ENCODE peak calls at places on chromosomes 3 and 15, in eight cellular contexts. One of them, this sample, is unnamed.

GRCh38 chr3:115960799-115961198 is 337.5 kb downstream of the GAP43 start:
- DNase-seq in foreskin fibroblast: peak
- DNase-seq in hippocampal formation: peak
- DNase-seq in SK-N-SH: peak
- DNase-seq in SW 1271: no peak
- DNase-seq in activated naive CD4-positive, alpha-beta T cell: no peak
- DNase-seq in fibroblast of mammary gland: no peak
- DNase-seq in HL-60: no peak
- DNase-seq in this sample: peak

GRCh38 chr3:125011941-125012340 is 43.9 kb downstream of the HEG1 start:
- DNase-seq in SK-N-SH: no peak
- DNase-seq in HL-60: no peak
- DNase-seq in fibroblast of mammary gland: peak
- DNase-seq in activated naive CD4-positive, alpha-beta T cell: no peak
- DNase-seq in hippocampal formation: no peak
- DNase-seq in foreskin fibroblast: no peak
- DNase-seq in SW 1271: no peak
- DNase-seq in this sample: no peak

GRCh38 chr3:52093751-52094525 is 37.6 kb upstream of the DUSP7 start:
- DNase-seq in SK-N-SH: no peak
- DNase-seq in hippocampal formation: no peak
- DNase-seq in foreskin fibroblast: peak
- DNase-seq in fibroblast of mammary gland: peak
- DNase-seq in SW 1271: no peak
- DNase-seq in HL-60: no peak
- DNase-seq in activated naive CD4-positive, alpha-beta T cell: no peak
- DNase-seq in this sample: no peak

GRCh38 chr3:52820741-52821140 is 9.7 kb downstream of the ITIH4 start:
- DNase-seq in HL-60: no peak
- DNase-seq in SK-N-SH: peak
- DNase-seq in foreskin fibroblast: peak
- DNase-seq in SW 1271: peak
- DNase-seq in fibroblast of mammary gland: peak
- DNase-seq in hippocampal formation: no peak
- DNase-seq in activated naive CD4-positive, alpha-beta T cell: no peak
- DNase-seq in this sample: peak

GRCh38 chr3:5010706-5011554 is 31.7 kb downstream of the BHLHE40 start:
- DNase-seq in foreskin fibroblast: peak
- DNase-seq in SW 1271: no peak
- DNase-seq in SK-N-SH: no peak
- DNase-seq in hippocampal formation: no peak
- DNase-seq in activated naive CD4-positive, alpha-beta T cell: no peak
- DNase-seq in fibroblast of mammary gland: peak
- DNase-seq in HL-60: no peak
- DNase-seq in this sample: no peak

GRCh38 chr3:86793786-86794185 is 197.2 kb downstream of the VGLL3 start:
- DNase-seq in SW 1271: peak
- DNase-seq in SK-N-SH: no peak
- DNase-seq in fibroblast of mammary gland: peak
- DNase-seq in hippocampal formation: no peak
- DNase-seq in HL-60: no peak
- DNase-seq in activated naive CD4-positive, alpha-beta T cell: no peak
- DNase-seq in foreskin fibroblast: peak
- DNase-seq in this sample: peak

GRCh38 chr3:140234256-140234655 is 299.3 kb downstream of the CLSTN2 start:
- DNase-seq in activated naive CD4-positive, alpha-beta T cell: no peak
- DNase-seq in SK-N-SH: no peak
- DNase-seq in HL-60: no peak
- DNase-seq in fibroblast of mammary gland: no peak
- DNase-seq in hippocampal formation: no peak
- DNase-seq in SW 1271: no peak
- DNase-seq in foreskin fibroblast: no peak
- DNase-seq in this sample: no peak

GRCh38 chr3:25128735-25129134 is 299.3 kb upstream of the RARB start:
- DNase-seq in SK-N-SH: no peak
- DNase-seq in hippocampal formation: no peak
- DNase-seq in SW 1271: no peak
- DNase-seq in activated naive CD4-positive, alpha-beta T cell: no peak
- DNase-seq in fibroblast of mammary gland: no peak
- DNase-seq in foreskin fibroblast: no peak
- DNase-seq in HL-60: no peak
- DNase-seq in this sample: no peak

GRCh38 chr3:46946856-46947544 is 29.5 kb downstream of the CCDC12 start:
- DNase-seq in activated naive CD4-positive, alpha-beta T cell: no peak
- DNase-seq in fibroblast of mammary gland: no peak
- DNase-seq in SW 1271: peak
- DNase-seq in foreskin fibroblast: no peak
- DNase-seq in HL-60: no peak
- DNase-seq in SK-N-SH: peak
- DNase-seq in hippocampal formation: no peak
- DNase-seq in this sample: no peak

GRCh38 chr3:42960282-42960681 is 18.8 kb upstream of the GASK1A start:
- DNase-seq in hippocampal formation: no peak
- DNase-seq in foreskin fibroblast: peak
- DNase-seq in fibroblast of mammary gland: peak
- DNase-seq in SK-N-SH: no peak
- DNase-seq in HL-60: no peak
- DNase-seq in activated naive CD4-positive, alpha-beta T cell: no peak
- DNase-seq in SW 1271: no peak
- DNase-seq in this sample: no peak

GRCh38 chr15:35580606-35581005 is 34.6 kb upstream of the DPH6 start:
- DNase-seq in activated naive CD4-positive, alpha-beta T cell: no peak
- DNase-seq in fibroblast of mammary gland: no peak
- DNase-seq in hippocampal formation: no peak
- DNase-seq in foreskin fibroblast: no peak
- DNase-seq in SW 1271: no peak
- DNase-seq in SK-N-SH: no peak
- DNase-seq in HL-60: no peak
- DNase-seq in this sample: no peak

GRCh38 chr3:151218136-151218535 is 15.1 kb upstream of the GPR171 start:
- DNase-seq in foreskin fibroblast: no peak
- DNase-seq in SK-N-SH: peak
- DNase-seq in SW 1271: no peak
- DNase-seq in HL-60: no peak
- DNase-seq in fibroblast of mammary gland: no peak
- DNase-seq in activated naive CD4-positive, alpha-beta T cell: no peak
- DNase-seq in hippocampal formation: no peak
- DNase-seq in this sample: no peak

GRCh38 chr15:80998252-80998651 is 2.5 kb upstream of the TLNRD1 start:
- DNase-seq in hippocampal formation: no peak
- DNase-seq in foreskin fibroblast: no peak
- DNase-seq in activated naive CD4-positive, alpha-beta T cell: no peak
- DNase-seq in HL-60: no peak
- DNase-seq in fibroblast of mammary gland: no peak
- DNase-seq in SW 1271: no peak
- DNase-seq in SK-N-SH: no peak
- DNase-seq in this sample: no peak

GRCh38 chr3:4695846-4696245 is 202.7 kb downstream of the ITPR1 start:
- DNase-seq in fibroblast of mammary gland: no peak
- DNase-seq in foreskin fibroblast: no peak
- DNase-seq in activated naive CD4-positive, alpha-beta T cell: no peak
- DNase-seq in HL-60: no peak
- DNase-seq in SW 1271: no peak
- DNase-seq in SK-N-SH: no peak
- DNase-seq in hippocampal formation: no peak
- DNase-seq in this sample: no peak

GRCh38 chr15:90325677-90326200 is 26.3 kb upstream of the ZNF774 start:
- DNase-seq in SW 1271: no peak
- DNase-seq in SK-N-SH: no peak
- DNase-seq in foreskin fibroblast: no peak
- DNase-seq in fibroblast of mammary gland: no peak
- DNase-seq in activated naive CD4-positive, alpha-beta T cell: no peak
- DNase-seq in hippocampal formation: no peak
- DNase-seq in HL-60: no peak
- DNase-seq in this sample: no peak

GRCh38 chr3:109050591-109051167 is 67.3 kb downstream of the MORC1 start:
- DNase-seq in HL-60: no peak
- DNase-seq in SW 1271: peak
- DNase-seq in activated naive CD4-positive, alpha-beta T cell: no peak
- DNase-seq in SK-N-SH: peak
- DNase-seq in hippocampal formation: no peak
- DNase-seq in foreskin fibroblast: peak
- DNase-seq in fibroblast of mammary gland: peak
- DNase-seq in this sample: peak

GRCh38 chr3:23740517-23741402 is 65.0 kb upstream of the UBE2E1 start:
- DNase-seq in fibroblast of mammary gland: peak
- DNase-seq in HL-60: peak
- DNase-seq in activated naive CD4-positive, alpha-beta T cell: no peak
- DNase-seq in SK-N-SH: no peak
- DNase-seq in hippocampal formation: no peak
- DNase-seq in SW 1271: peak
- DNase-seq in foreskin fibroblast: peak
- DNase-seq in this sample: no peak

GRCh38 chr3:124157748-124158147 is 165.8 kb upstream of the ROPN1 start:
- DNase-seq in HL-60: no peak
- DNase-seq in fibroblast of mammary gland: no peak
- DNase-seq in activated naive CD4-positive, alpha-beta T cell: no peak
- DNase-seq in foreskin fibroblast: no peak
- DNase-seq in hippocampal formation: no peak
- DNase-seq in SK-N-SH: no peak
- DNase-seq in SW 1271: no peak
- DNase-seq in this sample: no peak

GRCh38 chr3:129095285-129095684 is 26.3 kb downstream of the RAB43 start:
- DNase-seq in hippocampal formation: no peak
- DNase-seq in SK-N-SH: no peak
- DNase-seq in SW 1271: no peak
- DNase-seq in fibroblast of mammary gland: no peak
- DNase-seq in foreskin fibroblast: no peak
- DNase-seq in activated naive CD4-positive, alpha-beta T cell: no peak
- DNase-seq in HL-60: no peak
- DNase-seq in this sample: no peak

GRCh38 chr3:127354761-127355160 is 66.9 kb upstream of the PRR20G start:
- DNase-seq in foreskin fibroblast: no peak
- DNase-seq in hippocampal formation: no peak
- DNase-seq in fibroblast of mammary gland: no peak
- DNase-seq in activated naive CD4-positive, alpha-beta T cell: no peak
- DNase-seq in SK-N-SH: no peak
- DNase-seq in HL-60: no peak
- DNase-seq in SW 1271: no peak
- DNase-seq in this sample: no peak

GRCh38 chr15:38758001-38758400 is 193.4 kb upstream of the RASGRP1 start:
- DNase-seq in HL-60: no peak
- DNase-seq in foreskin fibroblast: peak
- DNase-seq in activated naive CD4-positive, alpha-beta T cell: no peak
- DNase-seq in SK-N-SH: peak
- DNase-seq in hippocampal formation: no peak
- DNase-seq in SW 1271: no peak
- DNase-seq in fibroblast of mammary gland: peak
- DNase-seq in this sample: peak

GRCh38 chr15:42084465-42085235 is 9.7 kb downstream of the PLA2G4D start:
- DNase-seq in hippocampal formation: no peak
- DNase-seq in fibroblast of mammary gland: peak
- DNase-seq in SK-N-SH: peak
- DNase-seq in SW 1271: peak
- DNase-seq in foreskin fibroblast: peak
- DNase-seq in HL-60: no peak
- DNase-seq in activated naive CD4-positive, alpha-beta T cell: no peak
- DNase-seq in this sample: peak

GRCh38 chr3:115401891-115402501 is 221.3 kb upstream of the GAP43 start:
- DNase-seq in hippocampal formation: no peak
- DNase-seq in HL-60: no peak
- DNase-seq in SK-N-SH: no peak
- DNase-seq in fibroblast of mammary gland: peak
- DNase-seq in foreskin fibroblast: peak
- DNase-seq in SW 1271: no peak
- DNase-seq in activated naive CD4-positive, alpha-beta T cell: no peak
- DNase-seq in this sample: no peak

GRCh38 chr15:62999178-62999577 is 43.4 kb upstream of the TPM1 start:
- DNase-seq in foreskin fibroblast: no peak
- DNase-seq in SW 1271: no peak
- DNase-seq in fibroblast of mammary gland: no peak
- DNase-seq in SK-N-SH: no peak
- DNase-seq in activated naive CD4-positive, alpha-beta T cell: no peak
- DNase-seq in HL-60: no peak
- DNase-seq in hippocampal formation: no peak
- DNase-seq in this sample: no peak

GRCh38 chr3:173747427-173747826 is 349.9 kb downstream of the NLGN1 start:
- DNase-seq in foreskin fibroblast: peak
- DNase-seq in SW 1271: no peak
- DNase-seq in fibroblast of mammary gland: peak
- DNase-seq in activated naive CD4-positive, alpha-beta T cell: no peak
- DNase-seq in HL-60: no peak
- DNase-seq in SK-N-SH: no peak
- DNase-seq in hippocampal formation: no peak
- DNase-seq in this sample: no peak

GRCh38 chr15:46710561-46710960 is 1006.7 kb upstream of the SEMA6D start:
- DNase-seq in HL-60: no peak
- DNase-seq in hippocampal formation: no peak
- DNase-seq in foreskin fibroblast: no peak
- DNase-seq in fibroblast of mammary gland: no peak
- DNase-seq in activated naive CD4-positive, alpha-beta T cell: no peak
- DNase-seq in SW 1271: no peak
- DNase-seq in SK-N-SH: no peak
- DNase-seq in this sample: no peak

GRCh38 chr15:76340198-76340801 is 3.7 kb downstream of the ISL2 start:
- DNase-seq in foreskin fibroblast: peak
- DNase-seq in activated naive CD4-positive, alpha-beta T cell: no peak
- DNase-seq in fibroblast of mammary gland: peak
- DNase-seq in SK-N-SH: peak
- DNase-seq in SW 1271: no peak
- DNase-seq in hippocampal formation: no peak
- DNase-seq in HL-60: no peak
- DNase-seq in this sample: no peak

GRCh38 chr3:140147965-140148490 is 213.0 kb downstream of the CLSTN2 start:
- DNase-seq in hippocampal formation: no peak
- DNase-seq in SK-N-SH: no peak
- DNase-seq in SW 1271: no peak
- DNase-seq in HL-60: no peak
- DNase-seq in activated naive CD4-positive, alpha-beta T cell: no peak
- DNase-seq in fibroblast of mammary gland: no peak
- DNase-seq in foreskin fibroblast: no peak
- DNase-seq in this sample: peak

GRCh38 chr3:195187609-195188529 is 83.1 kb downstream of the XXYLT1 start:
- DNase-seq in activated naive CD4-positive, alpha-beta T cell: no peak
- DNase-seq in HL-60: no peak
- DNase-seq in SW 1271: no peak
- DNase-seq in hippocampal formation: no peak
- DNase-seq in SK-N-SH: no peak
- DNase-seq in fibroblast of mammary gland: peak
- DNase-seq in foreskin fibroblast: peak
- DNase-seq in this sample: peak

GRCh38 chr3:69178838-69179739 is 56.7 kb upstream of the LMOD3 start:
- DNase-seq in fibroblast of mammary gland: no peak
- DNase-seq in SW 1271: peak
- DNase-seq in HL-60: no peak
- DNase-seq in activated naive CD4-positive, alpha-beta T cell: no peak
- DNase-seq in hippocampal formation: no peak
- DNase-seq in foreskin fibroblast: no peak
- DNase-seq in SK-N-SH: no peak
- DNase-seq in this sample: no peak

GRCh38 chr15:52255008-52255407 is 40.6 kb downstream of the MYO5C start:
- DNase-seq in hippocampal formation: no peak
- DNase-seq in activated naive CD4-positive, alpha-beta T cell: no peak
- DNase-seq in SK-N-SH: no peak
- DNase-seq in SW 1271: no peak
- DNase-seq in HL-60: no peak
- DNase-seq in foreskin fibroblast: peak
- DNase-seq in fibroblast of mammary gland: peak
- DNase-seq in this sample: no peak

GRCh38 chr15:48052871-48053383 is 67.9 kb upstream of the SLC24A5 start:
- DNase-seq in HL-60: no peak
- DNase-seq in hippocampal formation: no peak
- DNase-seq in fibroblast of mammary gland: peak
- DNase-seq in SW 1271: no peak
- DNase-seq in activated naive CD4-positive, alpha-beta T cell: no peak
- DNase-seq in foreskin fibroblast: peak
- DNase-seq in SK-N-SH: no peak
- DNase-seq in this sample: peak

GRCh38 chr15:26113296-26113695 is 250.2 kb upstream of the ATP10A start:
- DNase-seq in HL-60: no peak
- DNase-seq in foreskin fibroblast: no peak
- DNase-seq in activated naive CD4-positive, alpha-beta T cell: no peak
- DNase-seq in fibroblast of mammary gland: no peak
- DNase-seq in hippocampal formation: no peak
- DNase-seq in SW 1271: no peak
- DNase-seq in SK-N-SH: no peak
- DNase-seq in this sample: no peak